ENCODE peak calls at places on chromosome 2, in five cellular contexts. One of them, this sample, is unnamed.

GRCh38 chr2:231680992-231681852 is 27.1 kb upstream of the PTMA start:
- DNase-seq in KG1: no peak
- DNase-seq in SIG-M5: no peak
- DNase-seq in omental fat pad: peak
- DNase-seq in posterior cingulate gyrus: peak
- DNase-seq in this sample: no peak

GRCh38 chr2:120448961-120449421 is 103.1 kb downstream of the INHBB start:
- DNase-seq in KG1: no peak
- DNase-seq in SIG-M5: no peak
- DNase-seq in omental fat pad: no peak
- DNase-seq in posterior cingulate gyrus: no peak
- DNase-seq in this sample: no peak

GRCh38 chr2:136024616-136025015 is 39.2 kb upstream of the DARS1 start:
- DNase-seq in KG1: no peak
- DNase-seq in SIG-M5: no peak
- DNase-seq in omental fat pad: no peak
- DNase-seq in posterior cingulate gyrus: no peak
- DNase-seq in this sample: no peak

GRCh38 chr2:56047136-56047535 is 123.6 kb upstream of the EFEMP1 start:
- DNase-seq in KG1: no peak
- DNase-seq in SIG-M5: no peak
- DNase-seq in omental fat pad: no peak
- DNase-seq in posterior cingulate gyrus: no peak
- DNase-seq in this sample: no peak

GRCh38 chr2:18926633-18927524 is 337.5 kb upstream of the NT5C1B start:
- DNase-seq in KG1: no peak
- DNase-seq in SIG-M5: no peak
- DNase-seq in omental fat pad: no peak
- DNase-seq in posterior cingulate gyrus: no peak
- DNase-seq in this sample: no peak

GRCh38 chr2:145874466-145874865 is 1354.5 kb upstream of the ZEB2 start:
- DNase-seq in KG1: no peak
- DNase-seq in SIG-M5: no peak
- DNase-seq in omental fat pad: no peak
- DNase-seq in posterior cingulate gyrus: no peak
- DNase-seq in this sample: no peak

GRCh38 chr2:181780159-181781081 is 100.1 kb upstream of the NEUROD1 start:
- DNase-seq in KG1: no peak
- DNase-seq in SIG-M5: no peak
- DNase-seq in omental fat pad: no peak
- DNase-seq in posterior cingulate gyrus: no peak
- DNase-seq in this sample: no peak

GRCh38 chr2:157620956-157621355 is 7.7 kb downstream of the ACVR1C start:
- DNase-seq in KG1: no peak
- DNase-seq in SIG-M5: no peak
- DNase-seq in omental fat pad: no peak
- DNase-seq in posterior cingulate gyrus: no peak
- DNase-seq in this sample: no peak

GRCh38 chr2:64426191-64426952 is 27.6 kb upstream of the LGALSL start:
- DNase-seq in KG1: no peak
- DNase-seq in SIG-M5: no peak
- DNase-seq in omental fat pad: no peak
- DNase-seq in posterior cingulate gyrus: no peak
- DNase-seq in this sample: no peak

This sample was measured in CD4-positive, alpha-beta T cell.